ENCODE peak calls at places on chromosomes 6 and 20, in ten cellular contexts. A is spleen, R is GM12865, C is fibroblast of pulmonary artery, I is upper lobe of right lung, B is body of pancreas, K is lower lobe of right lung, N is epithelial cell of esophagus, E is heart right ventricle, D is AG04450. J is an unnamed sample.

GRCh38 chr6:36249010-36249409 is 20.9 kb upstream of the PNPLA1 start:
- DNase-seq in K (no peak), C (peak), A (no peak), I (no peak), B (no peak), N (peak), E (no peak), R (no peak), D (peak), J (no peak)

GRCh38 chr20:23161968-23162696 is 76.0 kb upstream of the CD93 start:
- DNase-seq in N (peak), K (peak), I (peak), D (no peak), R (peak), B (peak), E (peak), A (peak), C (peak), J (peak)

GRCh38 chr6:106133040-106133439 is 46.9 kb downstream of the PRDM1 start:
- DNase-seq in C (no peak), E (no peak), B (no peak), I (no peak), R (no peak), N (no peak), A (no peak), D (no peak), K (no peak), J (no peak)

GRCh38 chr6:4506221-4506620 is 270.0 kb upstream of the CDYL start:
- DNase-seq in C (no peak), B (no peak), D (no peak), N (no peak), I (no peak), A (no peak), E (no peak), R (no peak), K (no peak), J (no peak)

GRCh38 chr6:111722220-111722731 is 116.6 kb upstream of the TRAF3IP2 start:
- DNase-seq in K (no peak), I (no peak), B (no peak), R (no peak), A (no peak), N (peak), D (peak), C (peak), E (no peak), J (no peak)

GRCh38 chr20:1265916-1266166 is 253 bp upstream of the SNPH start:
- DNase-seq in I (no peak), K (no peak), E (no peak), B (no peak), N (no peak), R (no peak), C (no peak), A (no peak), D (no peak), J (no peak)

GRCh38 chr6:128327890-128328289 is 192.5 kb downstream of the PTPRK start:
- DNase-seq in N (peak), D (no peak), R (peak), I (no peak), E (no peak), K (no peak), B (no peak), A (no peak), C (peak), J (no peak)

GRCh38 chr20:2244993-2245392 is 50.8 kb upstream of the TGM3 start:
- DNase-seq in C (no peak), N (no peak), B (no peak), K (no peak), E (no peak), I (no peak), A (no peak), R (no peak), D (no peak), J (no peak)

GRCh38 chr6:159819932-159820640 is 20.0 kb downstream of the PNLDC1 start:
- DNase-seq in N (no peak), K (peak), D (no peak), C (no peak), A (peak), R (no peak), E (no peak), I (no peak), B (no peak), J (no peak)

GRCh38 chr20:36866681-36867485 is 9.1 kb upstream of the TLDC2 start:
- DNase-seq in E (no peak), R (peak), K (no peak), D (no peak), I (no peak), A (no peak), B (no peak), N (no peak), C (no peak), J (no peak)

GRCh38 chr20:38542994-38543906 is 37.7 kb upstream of the ADIG start:
- DNase-seq in A (no peak), B (no peak), R (peak), N (no peak), E (no peak), K (no peak), I (no peak), D (no peak), C (no peak), J (no peak)

GRCh38 chr6:114747995-114748625 is 405.3 kb upstream of the HS3ST5 start:
- DNase-seq in N (peak), K (peak), A (no peak), C (peak), D (peak), E (no peak), B (peak), R (peak), I (no peak), J (no peak)
- TF ChIP-seq CTCF in N (peak), K (peak), A (no peak), C (peak), D (peak), E (peak), B (peak), R (peak), I (peak), J (peak)

DNA sequence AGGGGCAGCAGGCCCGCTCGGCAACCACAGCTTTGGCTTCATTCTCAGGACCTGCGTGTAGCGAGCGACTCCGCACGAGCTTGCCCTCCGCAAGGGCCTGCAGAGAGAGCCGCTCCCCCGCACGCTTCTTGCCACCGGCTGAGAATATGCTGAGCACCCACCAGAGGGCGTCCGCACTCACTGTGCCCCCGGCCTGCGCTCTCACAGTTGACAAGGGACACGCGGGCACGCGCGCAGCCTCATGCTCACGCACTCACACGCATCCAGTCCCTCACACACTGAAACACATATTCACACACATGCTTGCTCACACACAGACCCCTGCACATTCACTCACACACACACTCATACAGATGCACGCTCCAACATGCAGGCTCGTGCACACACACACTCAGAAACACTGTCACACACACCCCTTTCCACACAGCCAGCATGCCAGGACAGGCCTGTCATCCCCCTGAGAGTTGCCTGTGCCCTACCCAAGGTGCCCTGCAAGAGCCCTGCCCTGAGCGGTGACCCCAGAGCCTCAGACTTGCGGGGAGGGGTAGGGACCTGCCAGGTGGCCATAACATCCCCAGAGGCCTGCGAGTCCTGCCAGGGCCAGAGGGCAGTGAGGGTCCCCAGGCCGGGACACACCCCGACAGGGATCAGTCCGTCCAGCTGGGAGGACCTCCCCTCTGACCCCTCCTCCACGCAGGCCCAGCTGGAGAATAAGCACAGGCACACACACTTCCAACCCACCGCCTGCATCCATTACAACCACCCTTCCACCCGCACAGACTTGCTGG is 174.1 kb downstream of the BMP7 start:
- DNase-seq in N (peak), K (peak), C (peak), E (peak), D (no peak), B (peak), I (peak), A (peak), R (peak), J (peak)
- H3K4me3 ChIP-seq in N (no peak), K (no peak), C (no peak), E (no peak), D (no peak), B (no peak), I (no peak), A (no peak), R (no peak), J (no peak)

DNA sequence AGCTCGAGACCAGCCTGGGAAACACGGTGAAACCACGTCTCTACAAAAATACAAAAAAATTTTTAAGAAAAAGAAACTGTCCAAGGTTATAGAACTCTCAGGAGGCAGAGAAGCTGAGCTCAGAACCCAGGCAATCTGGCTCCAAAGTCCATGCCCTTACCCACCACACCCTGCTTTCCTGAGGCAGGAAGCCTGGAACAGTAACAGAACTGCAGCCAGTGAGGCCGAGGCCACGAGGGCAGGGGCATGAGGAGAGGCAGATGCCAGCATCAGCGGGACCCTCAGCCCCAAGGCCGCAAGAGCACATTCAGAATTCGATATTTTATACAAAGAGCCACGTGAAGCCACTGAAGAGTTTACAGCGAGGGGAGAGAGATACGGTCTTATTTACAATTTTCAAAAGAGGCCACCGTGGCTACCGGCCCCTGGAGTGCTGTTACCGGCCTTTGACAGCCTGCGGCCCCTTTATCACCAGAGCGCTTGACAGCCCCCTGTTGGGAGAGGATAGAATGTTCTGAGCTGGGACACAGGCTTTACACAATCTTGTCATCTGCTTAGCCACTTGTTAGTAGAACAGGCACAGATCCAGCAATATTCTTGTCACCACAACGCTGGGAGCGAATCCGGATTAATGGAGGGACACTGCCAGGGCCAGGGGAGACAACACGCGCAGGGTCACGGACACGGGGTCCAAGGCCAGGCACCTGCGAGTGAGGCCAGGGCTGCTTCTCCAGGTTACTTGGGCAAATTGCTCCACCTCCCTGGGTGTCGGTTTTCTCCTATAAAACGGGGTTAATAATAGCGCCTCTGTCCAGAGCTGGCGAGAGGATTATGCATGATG is 5.6 kb downstream of the SPATA2 start:
- DNase-seq in E (peak), N (no peak), B (peak), K (no peak), C (no peak), A (no peak), D (no peak), I (peak), R (no peak), J (no peak)
- TF ChIP-seq CTCF in E (peak), N (no peak), B (no peak), K (peak), C (peak), A (peak), D (peak), I (peak), R (no peak), J (no peak)

DNA sequence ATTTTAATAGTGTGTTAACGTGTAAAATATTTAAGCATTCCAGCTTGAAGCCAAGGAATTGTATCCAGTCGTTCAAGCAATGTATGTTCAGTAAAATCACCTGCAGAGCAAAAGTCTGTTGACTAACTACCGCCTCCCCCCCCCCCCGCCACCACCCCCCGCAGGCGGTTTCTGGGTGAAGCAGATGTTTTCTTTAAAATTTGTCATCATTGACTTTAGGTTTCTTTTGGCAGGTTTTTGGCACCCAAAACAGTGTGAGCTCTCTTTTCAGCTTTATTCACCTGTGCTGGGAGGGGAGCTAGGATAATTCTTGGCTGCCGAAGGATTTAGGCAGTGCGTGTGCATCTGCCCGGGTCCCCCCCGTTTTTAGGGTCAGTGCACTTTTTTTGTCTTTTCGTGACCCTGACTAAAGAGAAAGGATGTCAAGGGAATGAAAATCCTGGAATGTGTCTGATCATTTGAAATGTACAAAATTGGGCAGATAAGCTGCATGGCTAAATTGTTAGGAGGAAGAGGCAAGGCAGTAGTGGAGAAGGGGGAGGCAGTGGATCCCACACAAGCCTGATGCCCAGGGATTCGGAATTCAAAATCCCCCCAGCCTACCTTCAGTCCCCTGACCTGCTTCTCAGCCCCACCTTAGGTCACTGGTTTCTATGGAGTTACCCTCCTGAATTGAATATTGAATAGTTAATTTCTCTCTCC is 1.1 kb downstream of the EDN1 start:
- DNase-seq in K (no peak), D (no peak), C (no peak), B (no peak), E (no peak), N (peak), A (no peak), I (no peak), R (no peak), J (no peak)
- H3K4me3 ChIP-seq in K (peak), D (peak), C (peak), B (no peak), E (peak), N (peak), A (peak), I (peak), R (peak), J (peak)